ENCODE peak calls at places on chromosomes 12 and 14, in four cellular contexts. One of them, this sample, is unnamed.

GRCh38 chr14:75604979-75605825 is 26.8 kb downstream of the FLVCR2 start:
- DNase-seq in SK-N-SH: no peak
- DNase-seq in HepG2: no peak
- DNase-seq in GM12878: no peak
- DNase-seq in this sample: peak

GRCh38 chr14:74712499-74713394 is at the start of the genes AREL1 and FCF1:
- DNase-seq in GM12878: peak
- DNase-seq in SK-N-SH: peak
- DNase-seq in HepG2: peak
- DNase-seq in this sample: peak

GRCh38 chr12:28222081-28222700 is 31.9 kb downstream of the CCDC91 start:
- DNase-seq in SK-N-SH: no peak
- DNase-seq in HepG2: no peak
- DNase-seq in GM12878: no peak
- DNase-seq in this sample: no peak

GRCh38 chr12:33450480-33450879 is 10.9 kb upstream of the SYT10 start:
- DNase-seq in SK-N-SH: no peak
- DNase-seq in HepG2: no peak
- DNase-seq in GM12878: no peak
- DNase-seq in this sample: no peak

GRCh38 chr12:78085562-78086182 is 255.0 kb downstream of the NAV3 start:
- DNase-seq in HepG2: no peak
- DNase-seq in SK-N-SH: no peak
- DNase-seq in GM12878: no peak
- DNase-seq in this sample: no peak

GRCh38 chr14:98101323-98101722 is 1170.7 kb downstream of the BCL11B start:
- DNase-seq in SK-N-SH: no peak
- DNase-seq in GM12878: no peak
- DNase-seq in HepG2: no peak
- DNase-seq in this sample: no peak

GRCh38 chr12:124904306-124905098 is 9.9 kb downstream of the UBC start:
- DNase-seq in HepG2: peak
- DNase-seq in GM12878: no peak
- DNase-seq in SK-N-SH: peak
- DNase-seq in this sample: peak

GRCh38 chr14:23623962-23624361 is 12.2 kb upstream of the DHRS2 start:
- DNase-seq in SK-N-SH: no peak
- DNase-seq in HepG2: no peak
- DNase-seq in GM12878: no peak
- DNase-seq in this sample: no peak

GRCh38 chr12:19323768-19324167 is 115.5 kb upstream of the AEBP2 start:
- DNase-seq in GM12878: no peak
- DNase-seq in HepG2: no peak
- DNase-seq in SK-N-SH: no peak
- DNase-seq in this sample: no peak

GRCh38 chr14:24063263-24063836 is 8.0 kb upstream of the CPNE6 start:
- DNase-seq in HepG2: no peak
- DNase-seq in SK-N-SH: peak
- DNase-seq in GM12878: no peak
- DNase-seq in this sample: no peak

GRCh38 chr12:115946867-115947695 is 330.4 kb downstream of the MED13L start:
- DNase-seq in GM12878: no peak
- DNase-seq in HepG2: peak
- DNase-seq in SK-N-SH: peak
- DNase-seq in this sample: peak
- TF ChIP-seq FOXM1 in GM12878: no peak
- TF ChIP-seq FOXM1 in HepG2: no peak
- TF ChIP-seq FOXM1 in SK-N-SH: no peak
- TF ChIP-seq FOXM1 in this sample: no peak

GRCh38 chr12:42904683-42905418 is 315.3 kb upstream of the PRICKLE1 start:
- DNase-seq in HepG2: no peak
- DNase-seq in GM12878: no peak
- DNase-seq in SK-N-SH: no peak
- DNase-seq in this sample: no peak
- TF ChIP-seq RAD21 in HepG2: no peak
- TF ChIP-seq RAD21 in GM12878: no peak
- TF ChIP-seq RAD21 in SK-N-SH: no peak
- TF ChIP-seq RAD21 in this sample: no peak

GRCh38 chr12:6430990-6431353 is 13.8 kb upstream of the CD27 start:
- DNase-seq in HepG2: no peak
- DNase-seq in SK-N-SH: no peak
- DNase-seq in GM12878: no peak
- DNase-seq in this sample: no peak

GRCh38 chr12:6426882-6427671 is 17.7 kb upstream of the CD27 start:
- DNase-seq in SK-N-SH: no peak
- DNase-seq in GM12878: peak
- DNase-seq in HepG2: no peak
- DNase-seq in this sample: no peak

GRCh38 chr12:6428326-6428725 is 16.4 kb upstream of the CD27 start:
- DNase-seq in HepG2: no peak
- DNase-seq in SK-N-SH: no peak
- DNase-seq in GM12878: no peak
- DNase-seq in this sample: no peak

GRCh38 chr12:6432991-6433390 is 11.8 kb upstream of the CD27 start:
- DNase-seq in HepG2: no peak
- DNase-seq in SK-N-SH: no peak
- DNase-seq in GM12878: no peak
- DNase-seq in this sample: no peak

GRCh38 chr12:6430124-6430989 is 14.4 kb upstream of the CD27 start:
- DNase-seq in HepG2: peak
- DNase-seq in GM12878: no peak
- DNase-seq in SK-N-SH: no peak
- DNase-seq in this sample: peak
- TF ChIP-seq FOXM1 in HepG2: no peak
- TF ChIP-seq FOXM1 in GM12878: no peak
- TF ChIP-seq FOXM1 in SK-N-SH: no peak
- TF ChIP-seq FOXM1 in this sample: no peak

GRCh38 chr14:60563113-60563512 is 54.2 kb downstream of the SIX6 start:
- DNase-seq in GM12878: no peak
- DNase-seq in HepG2: no peak
- DNase-seq in SK-N-SH: no peak
- DNase-seq in this sample: no peak

GRCh38 chr14:60565211-60565610 is 56.3 kb downstream of the SIX6 start:
- DNase-seq in GM12878: no peak
- DNase-seq in HepG2: no peak
- DNase-seq in SK-N-SH: no peak
- DNase-seq in this sample: no peak

GRCh38 chr14:60561845-60562746 is 53.1 kb downstream of the SIX6 start:
- DNase-seq in GM12878: peak
- DNase-seq in SK-N-SH: peak
- DNase-seq in HepG2: peak
- DNase-seq in this sample: peak
- TF ChIP-seq RAD21 in GM12878: peak
- TF ChIP-seq RAD21 in SK-N-SH: peak
- TF ChIP-seq RAD21 in HepG2: peak
- TF ChIP-seq RAD21 in this sample: peak

GRCh38 chr14:22252591-22253178 is 336.3 kb downstream of the DAD1 start:
- DNase-seq in SK-N-SH: no peak
- DNase-seq in GM12878: no peak
- DNase-seq in HepG2: no peak
- DNase-seq in this sample: no peak
- TF ChIP-seq FOXM1 in SK-N-SH: no peak
- TF ChIP-seq FOXM1 in GM12878: no peak
- TF ChIP-seq FOXM1 in HepG2: no peak
- TF ChIP-seq FOXM1 in this sample: no peak

This sample was measured in K562.